ENCODE peak calls at places on chromosomes 7 and 10, in ten cellular contexts. One of them, this sample, is unnamed.

GRCh38 chr10:5647507-5648240 is 18.7 kb downstream of the ASB13 start:
- DNase-seq in A172: no peak
- DNase-seq in AG08395: no peak
- DNase-seq in HCEC 1CT: no peak
- DNase-seq in NCI-H774: no peak
- DNase-seq in RPMI7951: no peak
- DNase-seq in A549: no peak
- DNase-seq in HS-27A: no peak
- DNase-seq in nephron progenitor cell: no peak
- DNase-seq in fibroblast of mammary gland: no peak
- DNase-seq in this sample: no peak

GRCh38 chr7:1394371-1394770 is 64.9 kb downstream of the MICALL2 start:
- DNase-seq in RPMI7951: no peak
- DNase-seq in HCEC 1CT: no peak
- DNase-seq in HS-27A: no peak
- DNase-seq in fibroblast of mammary gland: no peak
- DNase-seq in A172: no peak
- DNase-seq in NCI-H774: no peak
- DNase-seq in nephron progenitor cell: no peak
- DNase-seq in AG08395: no peak
- DNase-seq in A549: no peak
- DNase-seq in this sample: peak

GRCh38 chr10:25175527-25176420 is 973 bp downstream of the GPR158 start:
- DNase-seq in NCI-H774: peak
- DNase-seq in HS-27A: no peak
- DNase-seq in AG08395: no peak
- DNase-seq in fibroblast of mammary gland: no peak
- DNase-seq in A549: no peak
- DNase-seq in A172: no peak
- DNase-seq in RPMI7951: no peak
- DNase-seq in HCEC 1CT: no peak
- DNase-seq in nephron progenitor cell: peak
- DNase-seq in this sample: peak

GRCh38 chr7:39527296-39527695 is 38.9 kb upstream of the YAE1 start:
- DNase-seq in AG08395: no peak
- DNase-seq in HCEC 1CT: peak
- DNase-seq in A549: no peak
- DNase-seq in HS-27A: no peak
- DNase-seq in fibroblast of mammary gland: peak
- DNase-seq in NCI-H774: no peak
- DNase-seq in nephron progenitor cell: no peak
- DNase-seq in A172: no peak
- DNase-seq in RPMI7951: peak
- DNase-seq in this sample: no peak

GRCh38 chr10:130003166-130003565 is 39.1 kb upstream of the EBF3 start:
- DNase-seq in RPMI7951: no peak
- DNase-seq in fibroblast of mammary gland: no peak
- DNase-seq in A172: no peak
- DNase-seq in HCEC 1CT: no peak
- DNase-seq in AG08395: no peak
- DNase-seq in nephron progenitor cell: no peak
- DNase-seq in A549: no peak
- DNase-seq in NCI-H774: no peak
- DNase-seq in HS-27A: no peak
- DNase-seq in this sample: peak

GRCh38 chr7:30916767-30917166 is 5.1 kb downstream of the AQP1 start:
- DNase-seq in fibroblast of mammary gland: no peak
- DNase-seq in HCEC 1CT: no peak
- DNase-seq in NCI-H774: no peak
- DNase-seq in A549: no peak
- DNase-seq in nephron progenitor cell: no peak
- DNase-seq in HS-27A: no peak
- DNase-seq in RPMI7951: no peak
- DNase-seq in AG08395: no peak
- DNase-seq in A172: no peak
- DNase-seq in this sample: no peak

GRCh38 chr7:7416031-7416968 is 119.4 kb downstream of the COL28A1 start:
- DNase-seq in NCI-H774: no peak
- DNase-seq in AG08395: no peak
- DNase-seq in fibroblast of mammary gland: no peak
- DNase-seq in A172: peak
- DNase-seq in nephron progenitor cell: no peak
- DNase-seq in HS-27A: no peak
- DNase-seq in HCEC 1CT: no peak
- DNase-seq in A549: no peak
- DNase-seq in RPMI7951: peak
- DNase-seq in this sample: no peak

GRCh38 chr7:130941322-130942210 is 207.6 kb upstream of the KLF14 start:
- DNase-seq in AG08395: no peak
- DNase-seq in fibroblast of mammary gland: peak
- DNase-seq in A549: peak
- DNase-seq in HCEC 1CT: no peak
- DNase-seq in A172: peak
- DNase-seq in RPMI7951: peak
- DNase-seq in nephron progenitor cell: no peak
- DNase-seq in HS-27A: no peak
- DNase-seq in NCI-H774: no peak
- DNase-seq in this sample: no peak

GRCh38 chr10:59134302-59134701 is 42.1 kb upstream of the PHYHIPL start:
- DNase-seq in fibroblast of mammary gland: no peak
- DNase-seq in A172: no peak
- DNase-seq in HS-27A: no peak
- DNase-seq in A549: no peak
- DNase-seq in nephron progenitor cell: no peak
- DNase-seq in NCI-H774: no peak
- DNase-seq in HCEC 1CT: no peak
- DNase-seq in AG08395: no peak
- DNase-seq in RPMI7951: no peak
- DNase-seq in this sample: no peak

GRCh38 chr7:55063633-55064032 is 44.8 kb downstream of the EGFR start:
- DNase-seq in A549: no peak
- DNase-seq in fibroblast of mammary gland: peak
- DNase-seq in A172: peak
- DNase-seq in RPMI7951: peak
- DNase-seq in NCI-H774: no peak
- DNase-seq in AG08395: no peak
- DNase-seq in HCEC 1CT: peak
- DNase-seq in HS-27A: no peak
- DNase-seq in nephron progenitor cell: no peak
- DNase-seq in this sample: no peak

GRCh38 chr10:29026065-29026797 is 262.6 kb upstream of the LYZL1 start:
- DNase-seq in RPMI7951: no peak
- DNase-seq in HS-27A: no peak
- DNase-seq in fibroblast of mammary gland: no peak
- DNase-seq in nephron progenitor cell: no peak
- DNase-seq in NCI-H774: no peak
- DNase-seq in AG08395: no peak
- DNase-seq in A172: no peak
- DNase-seq in HCEC 1CT: no peak
- DNase-seq in A549: no peak
- DNase-seq in this sample: peak

GRCh38 chr10:13659887-13660544 is 73.3 kb downstream of the PRPF18 start:
- DNase-seq in HS-27A: no peak
- DNase-seq in A172: peak
- DNase-seq in A549: peak
- DNase-seq in NCI-H774: no peak
- DNase-seq in AG08395: peak
- DNase-seq in nephron progenitor cell: peak
- DNase-seq in RPMI7951: peak
- DNase-seq in fibroblast of mammary gland: peak
- DNase-seq in HCEC 1CT: peak
- DNase-seq in this sample: peak

GRCh38 chr7:82410461-82410860 is 33.1 kb downstream of the CACNA2D1 start:
- DNase-seq in RPMI7951: no peak
- DNase-seq in A172: no peak
- DNase-seq in HCEC 1CT: no peak
- DNase-seq in nephron progenitor cell: no peak
- DNase-seq in NCI-H774: peak
- DNase-seq in HS-27A: no peak
- DNase-seq in A549: no peak
- DNase-seq in fibroblast of mammary gland: no peak
- DNase-seq in AG08395: no peak
- DNase-seq in this sample: no peak

GRCh38 chr7:108254259-108254658 is 124.1 kb upstream of the LAMB4 start:
- DNase-seq in nephron progenitor cell: no peak
- DNase-seq in NCI-H774: no peak
- DNase-seq in A549: no peak
- DNase-seq in A172: no peak
- DNase-seq in fibroblast of mammary gland: no peak
- DNase-seq in AG08395: no peak
- DNase-seq in HCEC 1CT: no peak
- DNase-seq in HS-27A: no peak
- DNase-seq in RPMI7951: no peak
- DNase-seq in this sample: no peak

GRCh38 chr7:24042028-24042427 is 242.0 kb upstream of the NPY start:
- DNase-seq in HCEC 1CT: no peak
- DNase-seq in NCI-H774: no peak
- DNase-seq in A549: no peak
- DNase-seq in AG08395: no peak
- DNase-seq in RPMI7951: no peak
- DNase-seq in fibroblast of mammary gland: no peak
- DNase-seq in A172: no peak
- DNase-seq in nephron progenitor cell: no peak
- DNase-seq in HS-27A: no peak
- DNase-seq in this sample: no peak

GRCh38 chr10:24206334-24206733 is 2.6 kb upstream of the KIAA1217 start:
- DNase-seq in A549: no peak
- DNase-seq in fibroblast of mammary gland: no peak
- DNase-seq in nephron progenitor cell: no peak
- DNase-seq in HCEC 1CT: no peak
- DNase-seq in A172: no peak
- DNase-seq in HS-27A: no peak
- DNase-seq in RPMI7951: no peak
- DNase-seq in NCI-H774: no peak
- DNase-seq in AG08395: no peak
- DNase-seq in this sample: no peak

GRCh38 chr7:69811682-69812344 is 213.5 kb downstream of the AUTS2 start:
- DNase-seq in HS-27A: no peak
- DNase-seq in A549: no peak
- DNase-seq in fibroblast of mammary gland: no peak
- DNase-seq in AG08395: no peak
- DNase-seq in A172: no peak
- DNase-seq in RPMI7951: no peak
- DNase-seq in HCEC 1CT: no peak
- DNase-seq in nephron progenitor cell: no peak
- DNase-seq in NCI-H774: no peak
- DNase-seq in this sample: no peak

GRCh38 chr7:29508608-29509007 is 55.0 kb upstream of the PRR15 start:
- DNase-seq in NCI-H774: no peak
- DNase-seq in nephron progenitor cell: no peak
- DNase-seq in RPMI7951: no peak
- DNase-seq in AG08395: no peak
- DNase-seq in fibroblast of mammary gland: no peak
- DNase-seq in A549: no peak
- DNase-seq in HCEC 1CT: no peak
- DNase-seq in HS-27A: no peak
- DNase-seq in A172: no peak
- DNase-seq in this sample: no peak

GRCh38 chr7:143504215-143504936 is 26.7 kb downstream of the TAS2R41 start:
- DNase-seq in HCEC 1CT: no peak
- DNase-seq in A549: no peak
- DNase-seq in NCI-H774: no peak
- DNase-seq in HS-27A: no peak
- DNase-seq in RPMI7951: no peak
- DNase-seq in fibroblast of mammary gland: no peak
- DNase-seq in AG08395: no peak
- DNase-seq in nephron progenitor cell: no peak
- DNase-seq in A172: no peak
- DNase-seq in this sample: no peak

GRCh38 chr7:98852826-98853225 is 17.0 kb downstream of the TMEM130 start:
- DNase-seq in A549: no peak
- DNase-seq in HS-27A: no peak
- DNase-seq in AG08395: peak
- DNase-seq in fibroblast of mammary gland: no peak
- DNase-seq in A172: peak
- DNase-seq in HCEC 1CT: peak
- DNase-seq in RPMI7951: peak
- DNase-seq in NCI-H774: no peak
- DNase-seq in nephron progenitor cell: no peak
- DNase-seq in this sample: no peak

GRCh38 chr7:36165059-36165458 is 12.0 kb downstream of the EEPD1 start:
- DNase-seq in A549: no peak
- DNase-seq in RPMI7951: no peak
- DNase-seq in nephron progenitor cell: no peak
- DNase-seq in fibroblast of mammary gland: peak
- DNase-seq in HS-27A: no peak
- DNase-seq in NCI-H774: no peak
- DNase-seq in A172: no peak
- DNase-seq in HCEC 1CT: peak
- DNase-seq in AG08395: no peak
- DNase-seq in this sample: no peak

GRCh38 chr10:45557275-45557905 is 115.2 kb downstream of the ZFAND4 start:
- DNase-seq in fibroblast of mammary gland: no peak
- DNase-seq in RPMI7951: no peak
- DNase-seq in HCEC 1CT: peak
- DNase-seq in NCI-H774: no peak
- DNase-seq in A549: no peak
- DNase-seq in A172: no peak
- DNase-seq in nephron progenitor cell: no peak
- DNase-seq in HS-27A: no peak
- DNase-seq in AG08395: no peak
- DNase-seq in this sample: peak

GRCh38 chr10:110002801-110003523 is 4.8 kb upstream of the ADD3 start:
- DNase-seq in AG08395: no peak
- DNase-seq in HS-27A: no peak
- DNase-seq in RPMI7951: no peak
- DNase-seq in NCI-H774: no peak
- DNase-seq in nephron progenitor cell: no peak
- DNase-seq in HCEC 1CT: no peak
- DNase-seq in fibroblast of mammary gland: no peak
- DNase-seq in A549: no peak
- DNase-seq in A172: no peak
- DNase-seq in this sample: peak

GRCh38 chr10:115772606-115773005 is 500.4 kb downstream of the GFRA1 start:
- DNase-seq in HS-27A: peak
- DNase-seq in A172: peak
- DNase-seq in RPMI7951: no peak
- DNase-seq in AG08395: peak
- DNase-seq in A549: peak
- DNase-seq in fibroblast of mammary gland: peak
- DNase-seq in nephron progenitor cell: no peak
- DNase-seq in HCEC 1CT: peak
- DNase-seq in NCI-H774: no peak
- DNase-seq in this sample: no peak

GRCh38 chr7:158975526-158976467 is 119.4 kb downstream of the DYNC2I1 start:
- DNase-seq in AG08395: no peak
- DNase-seq in RPMI7951: peak
- DNase-seq in HS-27A: no peak
- DNase-seq in NCI-H774: peak
- DNase-seq in A172: no peak
- DNase-seq in HCEC 1CT: no peak
- DNase-seq in nephron progenitor cell: no peak
- DNase-seq in A549: no peak
- DNase-seq in fibroblast of mammary gland: peak
- DNase-seq in this sample: peak

GRCh38 chr7:103729026-103729425 is 260.4 kb downstream of the RELN start:
- DNase-seq in A172: no peak
- DNase-seq in nephron progenitor cell: no peak
- DNase-seq in HCEC 1CT: no peak
- DNase-seq in HS-27A: no peak
- DNase-seq in fibroblast of mammary gland: no peak
- DNase-seq in A549: no peak
- DNase-seq in NCI-H774: no peak
- DNase-seq in RPMI7951: no peak
- DNase-seq in AG08395: no peak
- DNase-seq in this sample: no peak

GRCh38 chr7:2708547-2709310 is 20.7 kb downstream of the AMZ1 start:
- DNase-seq in RPMI7951: no peak
- DNase-seq in A172: no peak
- DNase-seq in HCEC 1CT: no peak
- DNase-seq in nephron progenitor cell: no peak
- DNase-seq in HS-27A: no peak
- DNase-seq in fibroblast of mammary gland: no peak
- DNase-seq in AG08395: no peak
- DNase-seq in A549: no peak
- DNase-seq in NCI-H774: no peak
- DNase-seq in this sample: peak

GRCh38 chr10:100740476-100741341 is 4.7 kb upstream of the PAX2 start:
- DNase-seq in HS-27A: no peak
- DNase-seq in HCEC 1CT: no peak
- DNase-seq in A172: no peak
- DNase-seq in AG08395: no peak
- DNase-seq in fibroblast of mammary gland: no peak
- DNase-seq in RPMI7951: no peak
- DNase-seq in nephron progenitor cell: no peak
- DNase-seq in NCI-H774: no peak
- DNase-seq in A549: no peak
- DNase-seq in this sample: peak

This sample was measured in H7.